ENCODE peak calls at places on chromosomes 5 and 9, in five cellular contexts. O is GM20000; V is posterior vena cava; D is activated CD8-positive, alpha-beta memory T cell treated with anti-CD3 and anti-CD28 coated beads for 1 hour; F is T1000. C is an unnamed sample.

GRCh38 chr9:135156525-135157510 is 69.3 kb downstream of the OLFM1 start:
- DNase-seq in D (no peak), O (peak; percentile 52), F (peak; percentile 3), V (no peak), C (no peak)

GRCh38 chr9:35820076-35820475 is 5.2 kb upstream of the HINT2 start:
- DNase-seq in O (no peak), V (no peak), D (no peak), F (no peak), C (no peak)

GRCh38 chr9:6944896-6945295 is 187.1 kb downstream of the KDM4C start:
- DNase-seq in O (no peak), D (no peak), F (no peak), V (no peak), C (no peak)

GRCh38 chr5:106959447-106959846 is 711.3 kb downstream of the EFNA5 start:
- DNase-seq in D (no peak), V (no peak), O (no peak), F (no peak), C (no peak)

GRCh38 chr5:72133212-72133990 is 26.1 kb downstream of the MAP1B start:
- DNase-seq in D (no peak), O (no peak), V (no peak), F (no peak), C (no peak)

GRCh38 chr9:19199012-19199411 is 31.5 kb upstream of the DENND4C start:
- DNase-seq in F (no peak), O (no peak), V (no peak), D (no peak), C (no peak)

GRCh38 chr5:31845351-31845750 is 206.4 kb downstream of the PDZD2 start:
- DNase-seq in V (no peak), F (no peak), O (no peak), D (no peak), C (no peak)

GRCh38 chr9:73176450-73176875 is 24.8 kb downstream of the ANXA1 start:
- DNase-seq in D (no peak), F (peak; percentile 62), O (no peak), V (no peak), C (no peak)

GRCh38 chr5:77630246-77631165 is 8.0 kb downstream of the OTP start:
- DNase-seq in O (peak; percentile 93), F (peak; percentile 47), V (peak; percentile 84), D (no peak), C (peak; percentile 37)

GRCh38 chr5:51382759-51383493 is at the start of gene ISL1:
- DNase-seq in V (peak; percentile 79), D (no peak), O (no peak), F (peak; percentile 83), C (peak; percentile 70)

GRCh38 chr5:31854625-31855526 is 215.9 kb downstream of the PDZD2 start:
- DNase-seq in D (no peak), V (no peak), O (no peak), F (peak; percentile 57), C (no peak)

GRCh38 chr9:27261517-27262211 is 35.3 kb downstream of the EQTN start:
- DNase-seq in F (no peak), O (no peak), D (no peak), V (no peak), C (no peak)

GRCh38 chr5:107486489-107486888 is 184.2 kb downstream of the EFNA5 start:
- DNase-seq in F (no peak), V (no peak), D (no peak), O (peak; percentile 40), C (no peak)

GRCh38 chr9:37300620-37301368 is 121.7 kb upstream of the GRHPR start:
- DNase-seq in D (no peak), F (no peak), O (no peak), V (no peak), C (no peak)